ENCODE peak calls at places on chromosomes 16 and 17, in six cellular contexts. One of them, this sample, is unnamed.

GRCh38 chr17:35973333-35974260 is 7.7 kb downstream of the CCL16 start:
- DNase-seq in lung: no peak
- DNase-seq in HTR-8/SVneo: no peak
- DNase-seq in H9: no peak
- DNase-seq in cardiac muscle cell: no peak
- DNase-seq in activated CD4-positive, alpha-beta T cell treated with anti-CD3 and anti-CD28 coated beads for 48 hours: no peak
- DNase-seq in this sample: no peak

GRCh38 chr17:17028059-17028877 is 14.0 kb upstream of the MPRIP start:
- DNase-seq in HTR-8/SVneo: peak
- DNase-seq in cardiac muscle cell: peak
- DNase-seq in H9: peak
- DNase-seq in activated CD4-positive, alpha-beta T cell treated with anti-CD3 and anti-CD28 coated beads for 48 hours: no peak
- DNase-seq in lung: peak
- DNase-seq in this sample: peak

GRCh38 chr16:64450170-64450569 is 671.7 kb downstream of the CDH11 start:
- DNase-seq in H9: no peak
- DNase-seq in HTR-8/SVneo: no peak
- DNase-seq in activated CD4-positive, alpha-beta T cell treated with anti-CD3 and anti-CD28 coated beads for 48 hours: no peak
- DNase-seq in lung: no peak
- DNase-seq in cardiac muscle cell: no peak
- DNase-seq in this sample: no peak

GRCh38 chr16:89402962-89403361 is 87.4 kb downstream of the ANKRD11 start:
- DNase-seq in cardiac muscle cell: no peak
- DNase-seq in H9: no peak
- DNase-seq in activated CD4-positive, alpha-beta T cell treated with anti-CD3 and anti-CD28 coated beads for 48 hours: peak
- DNase-seq in lung: no peak
- DNase-seq in HTR-8/SVneo: no peak
- DNase-seq in this sample: no peak

GRCh38 chr16:76059186-76059585 is 218.0 kb upstream of the CNTNAP4 start:
- DNase-seq in activated CD4-positive, alpha-beta T cell treated with anti-CD3 and anti-CD28 coated beads for 48 hours: no peak
- DNase-seq in HTR-8/SVneo: no peak
- DNase-seq in cardiac muscle cell: no peak
- DNase-seq in H9: no peak
- DNase-seq in lung: no peak
- DNase-seq in this sample: no peak

GRCh38 chr17:21460358-21460757 is 84.2 kb downstream of the KCNJ12 start:
- DNase-seq in H9: no peak
- DNase-seq in cardiac muscle cell: peak
- DNase-seq in activated CD4-positive, alpha-beta T cell treated with anti-CD3 and anti-CD28 coated beads for 48 hours: no peak
- DNase-seq in lung: no peak
- DNase-seq in HTR-8/SVneo: no peak
- DNase-seq in this sample: no peak

GRCh38 chr16:75230471-75231110 is 11.8 kb downstream of the CTRB1 start:
- DNase-seq in cardiac muscle cell: no peak
- DNase-seq in H9: no peak
- DNase-seq in HTR-8/SVneo: no peak
- DNase-seq in activated CD4-positive, alpha-beta T cell treated with anti-CD3 and anti-CD28 coated beads for 48 hours: no peak
- DNase-seq in lung: no peak
- DNase-seq in this sample: no peak

GRCh38 chr16:50781043-50781442 is 39.2 kb downstream of the CYLD start:
- DNase-seq in activated CD4-positive, alpha-beta T cell treated with anti-CD3 and anti-CD28 coated beads for 48 hours: peak
- DNase-seq in H9: peak
- DNase-seq in HTR-8/SVneo: no peak
- DNase-seq in cardiac muscle cell: no peak
- DNase-seq in lung: no peak
- DNase-seq in this sample: no peak

GRCh38 chr16:68800257-68800875 is 43.0 kb upstream of the TANGO6 start:
- DNase-seq in activated CD4-positive, alpha-beta T cell treated with anti-CD3 and anti-CD28 coated beads for 48 hours: peak
- DNase-seq in cardiac muscle cell: peak
- DNase-seq in H9: peak
- DNase-seq in lung: peak
- DNase-seq in HTR-8/SVneo: peak
- DNase-seq in this sample: peak

GRCh38 chr16:85430523-85431381 is 182.4 kb upstream of the GSE1 start:
- DNase-seq in H9: no peak
- DNase-seq in activated CD4-positive, alpha-beta T cell treated with anti-CD3 and anti-CD28 coated beads for 48 hours: no peak
- DNase-seq in cardiac muscle cell: no peak
- DNase-seq in lung: no peak
- DNase-seq in HTR-8/SVneo: no peak
- DNase-seq in this sample: no peak

GRCh38 chr17:66945451-66945850 is 19.1 kb upstream of the CACNG4 start:
- DNase-seq in activated CD4-positive, alpha-beta T cell treated with anti-CD3 and anti-CD28 coated beads for 48 hours: no peak
- DNase-seq in lung: no peak
- DNase-seq in cardiac muscle cell: no peak
- DNase-seq in H9: peak
- DNase-seq in HTR-8/SVneo: peak
- DNase-seq in this sample: no peak

GRCh38 chr16:89130448-89130847 is 36.8 kb downstream of the ACSF3 start:
- DNase-seq in H9: no peak
- DNase-seq in activated CD4-positive, alpha-beta T cell treated with anti-CD3 and anti-CD28 coated beads for 48 hours: no peak
- DNase-seq in lung: no peak
- DNase-seq in cardiac muscle cell: no peak
- DNase-seq in HTR-8/SVneo: no peak
- DNase-seq in this sample: no peak

GRCh38 chr16:86566601-86566965 is at the start of gene FOXC2:
- DNase-seq in activated CD4-positive, alpha-beta T cell treated with anti-CD3 and anti-CD28 coated beads for 48 hours: peak
- DNase-seq in cardiac muscle cell: peak
- DNase-seq in H9: peak
- DNase-seq in lung: peak
- DNase-seq in HTR-8/SVneo: peak
- DNase-seq in this sample: no peak

GRCh38 chr16:89863741-89864391 is 9.5 kb upstream of the TCF25 start:
- DNase-seq in lung: peak
- DNase-seq in HTR-8/SVneo: no peak
- DNase-seq in H9: no peak
- DNase-seq in activated CD4-positive, alpha-beta T cell treated with anti-CD3 and anti-CD28 coated beads for 48 hours: peak
- DNase-seq in cardiac muscle cell: peak
- DNase-seq in this sample: no peak

GRCh38 chr16:85718682-85719081 is 29.9 kb upstream of the GINS2 start:
- DNase-seq in lung: no peak
- DNase-seq in cardiac muscle cell: no peak
- DNase-seq in H9: peak
- DNase-seq in HTR-8/SVneo: no peak
- DNase-seq in activated CD4-positive, alpha-beta T cell treated with anti-CD3 and anti-CD28 coated beads for 48 hours: peak
- DNase-seq in this sample: peak

GRCh38 chr17:59848778-59849177 is 44.0 kb downstream of the TUBD1 start:
- DNase-seq in lung: peak
- DNase-seq in activated CD4-positive, alpha-beta T cell treated with anti-CD3 and anti-CD28 coated beads for 48 hours: peak
- DNase-seq in H9: no peak
- DNase-seq in HTR-8/SVneo: no peak
- DNase-seq in cardiac muscle cell: peak
- DNase-seq in this sample: no peak

GRCh38 chr16:84738255-84739038 is 38.6 kb downstream of the USP10 start:
- DNase-seq in cardiac muscle cell: peak
- DNase-seq in lung: peak
- DNase-seq in HTR-8/SVneo: peak
- DNase-seq in H9: peak
- DNase-seq in activated CD4-positive, alpha-beta T cell treated with anti-CD3 and anti-CD28 coated beads for 48 hours: peak
- DNase-seq in this sample: peak

GRCh38 chr16:58494981-58495860 is 4.7 kb upstream of the NDRG4 start:
- DNase-seq in HTR-8/SVneo: peak
- DNase-seq in H9: peak
- DNase-seq in activated CD4-positive, alpha-beta T cell treated with anti-CD3 and anti-CD28 coated beads for 48 hours: peak
- DNase-seq in cardiac muscle cell: peak
- DNase-seq in lung: peak
- DNase-seq in this sample: peak

GRCh38 chr16:87465306-87465705 is 27.5 kb downstream of the ZCCHC14 start:
- DNase-seq in H9: no peak
- DNase-seq in cardiac muscle cell: peak
- DNase-seq in HTR-8/SVneo: peak
- DNase-seq in lung: peak
- DNase-seq in activated CD4-positive, alpha-beta T cell treated with anti-CD3 and anti-CD28 coated beads for 48 hours: peak
- DNase-seq in this sample: no peak

GRCh38 chr17:80428363-80428762 is 13.4 kb downstream of the ENDOV start:
- DNase-seq in activated CD4-positive, alpha-beta T cell treated with anti-CD3 and anti-CD28 coated beads for 48 hours: no peak
- DNase-seq in HTR-8/SVneo: no peak
- DNase-seq in lung: no peak
- DNase-seq in cardiac muscle cell: no peak
- DNase-seq in H9: no peak
- DNase-seq in this sample: no peak

GRCh38 chr16:66427451-66427860 is 361 bp downstream of the BEAN1 start:
- DNase-seq in lung: no peak
- DNase-seq in activated CD4-positive, alpha-beta T cell treated with anti-CD3 and anti-CD28 coated beads for 48 hours: no peak
- DNase-seq in HTR-8/SVneo: no peak
- DNase-seq in H9: no peak
- DNase-seq in cardiac muscle cell: no peak
- DNase-seq in this sample: no peak

GRCh38 chr16:12925026-12925425 is 23.6 kb downstream of the SHISA9 start:
- DNase-seq in HTR-8/SVneo: no peak
- DNase-seq in activated CD4-positive, alpha-beta T cell treated with anti-CD3 and anti-CD28 coated beads for 48 hours: no peak
- DNase-seq in lung: no peak
- DNase-seq in H9: no peak
- DNase-seq in cardiac muscle cell: no peak
- DNase-seq in this sample: no peak

GRCh38 chr16:30829130-30830071 is 42.4 kb upstream of the ZNF629 start:
- DNase-seq in HTR-8/SVneo: no peak
- DNase-seq in H9: no peak
- DNase-seq in activated CD4-positive, alpha-beta T cell treated with anti-CD3 and anti-CD28 coated beads for 48 hours: no peak
- DNase-seq in cardiac muscle cell: no peak
- DNase-seq in lung: peak
- DNase-seq in this sample: no peak

GRCh38 chr16:3793161-3793576 is 75.8 kb upstream of the TRAP1 start:
- DNase-seq in lung: peak
- DNase-seq in HTR-8/SVneo: no peak
- DNase-seq in cardiac muscle cell: peak
- DNase-seq in H9: no peak
- DNase-seq in activated CD4-positive, alpha-beta T cell treated with anti-CD3 and anti-CD28 coated beads for 48 hours: no peak
- DNase-seq in this sample: no peak

GRCh38 chr17:44187131-44187899 is 543 bp downstream of the TMUB2 start:
- DNase-seq in activated CD4-positive, alpha-beta T cell treated with anti-CD3 and anti-CD28 coated beads for 48 hours: no peak
- DNase-seq in lung: no peak
- DNase-seq in HTR-8/SVneo: peak
- DNase-seq in cardiac muscle cell: peak
- DNase-seq in H9: no peak
- DNase-seq in this sample: no peak

GRCh38 chr17:83093506-83093905 is 14.1 kb downstream of the METRNL start:
- DNase-seq in lung: no peak
- DNase-seq in HTR-8/SVneo: no peak
- DNase-seq in activated CD4-positive, alpha-beta T cell treated with anti-CD3 and anti-CD28 coated beads for 48 hours: no peak
- DNase-seq in H9: no peak
- DNase-seq in cardiac muscle cell: no peak
- DNase-seq in this sample: no peak

This sample was measured in NCI-H460.